ENCODE peak calls at places on chromosomes 4 and X, in four cellular contexts. A is HTR-8/SVneo, M is pons, K is Peyer's patch. O is an unnamed sample.

GRCh38 chr4:111945014-111945413 is 200.2 kb upstream of the FAM241A start:
- DNase-seq in A (no peak), M (no peak), K (no peak), O (no peak)

GRCh38 chr4:107740950-107741701 is 21.1 kb upstream of the PAPSS1 start:
- DNase-seq in A (no peak), M (no peak), K (no peak), O (peak; percentile 43)

GRCh38 chr4:7649411-7649740 is 214.6 kb upstream of the PSAPL1 start:
- DNase-seq in A (no peak), M (no peak), K (no peak), O (no peak)

GRCh38 chrX:107542500-107542899 is 85.8 kb upstream of the PRPS1 start:
- DNase-seq in A (no peak), M (peak; percentile 80), K (no peak), O (peak; percentile 42)

GRCh38 chr4:176274441-176274840 is 5.4 kb upstream of the ASB5 start:
- DNase-seq in A (no peak), M (no peak), K (no peak), O (no peak)

GRCh38 chrX:108347800-108348199 is 90.4 kb downstream of the COL4A6 start:
- DNase-seq in A (no peak), M (no peak), K (no peak), O (no peak)

GRCh38 chrX:115616943-115617563 is 56.1 kb downstream of the PLS3 start:
- DNase-seq in A (peak; percentile 9), M (no peak), K (no peak), O (no peak)

GRCh38 chr4:86043755-86044592 is 315.9 kb downstream of the MAPK10 start:
- DNase-seq in A (no peak), M (peak; percentile 82), K (no peak), O (peak; percentile 54)

GRCh38 chr4:24793219-24794005 is 2.0 kb upstream of the SOD3 start:
- DNase-seq in A (no peak), M (no peak), K (no peak), O (no peak)

GRCh38 chr4:59712474-59712873 is 1487.7 kb upstream of the ADGRL3 start:
- DNase-seq in A (no peak), M (no peak), K (no peak), O (no peak)

O was measured in foreskin melanocyte.